ENCODE peak calls at places on chromosomes 7 and 10, in ten cellular contexts. One of them, this sample, is unnamed.
A peak's percentile ranks its signal among the peaks of the same experiment; 100 is the strongest.

GRCh38 chr7:50838675-50839377 is 56.1 kb upstream of the GRB10 start:
- DNase-seq in heart left ventricle: peak; percentile 67
- DNase-seq in adrenal gland: peak; percentile 52
- DNase-seq in transverse colon: no peak
- DNase-seq in upper lobe of left lung: no peak
- DNase-seq in IMR-90: peak; percentile 79
- DNase-seq in sigmoid colon: no peak
- DNase-seq in stomach: no peak
- DNase-seq in spleen: no peak
- DNase-seq in testis: no peak
- DNase-seq in this sample: no peak

GRCh38 chr7:255721-256361 is 34.1 kb upstream of the FOXL3 start:
- DNase-seq in heart left ventricle: no peak
- DNase-seq in adrenal gland: no peak
- DNase-seq in transverse colon: no peak
- DNase-seq in upper lobe of left lung: no peak
- DNase-seq in IMR-90: no peak
- DNase-seq in sigmoid colon: no peak
- DNase-seq in stomach: no peak
- DNase-seq in spleen: no peak
- DNase-seq in testis: no peak
- DNase-seq in this sample: no peak

GRCh38 chr7:29480456-29480855 is 83.2 kb upstream of the PRR15 start:
- DNase-seq in heart left ventricle: peak; percentile 33
- DNase-seq in adrenal gland: no peak
- DNase-seq in transverse colon: no peak
- DNase-seq in upper lobe of left lung: peak; percentile 56
- DNase-seq in IMR-90: no peak
- DNase-seq in sigmoid colon: peak; percentile 68
- DNase-seq in stomach: peak; percentile 72
- DNase-seq in spleen: no peak
- DNase-seq in testis: peak; percentile 76
- DNase-seq in this sample: no peak

GRCh38 chr10:90587081-90587491 is 270.8 kb downstream of the HTR7 start:
- DNase-seq in heart left ventricle: no peak
- DNase-seq in adrenal gland: peak; percentile 24
- DNase-seq in transverse colon: no peak
- DNase-seq in upper lobe of left lung: no peak
- DNase-seq in IMR-90: peak; percentile 68
- DNase-seq in sigmoid colon: no peak
- DNase-seq in stomach: no peak
- DNase-seq in spleen: no peak
- DNase-seq in testis: no peak
- DNase-seq in this sample: no peak

GRCh38 chr10:109931153-109931552 is 7.8 kb upstream of the XPNPEP1 start:
- DNase-seq in heart left ventricle: no peak
- DNase-seq in adrenal gland: no peak
- DNase-seq in transverse colon: no peak
- DNase-seq in upper lobe of left lung: no peak
- DNase-seq in IMR-90: no peak
- DNase-seq in sigmoid colon: no peak
- DNase-seq in stomach: no peak
- DNase-seq in spleen: no peak
- DNase-seq in testis: no peak
- DNase-seq in this sample: no peak

GRCh38 chr7:8386926-8387550 is 46.4 kb upstream of the NXPH1 start:
- DNase-seq in heart left ventricle: no peak
- DNase-seq in adrenal gland: no peak
- DNase-seq in transverse colon: no peak
- DNase-seq in upper lobe of left lung: no peak
- DNase-seq in IMR-90: no peak
- DNase-seq in sigmoid colon: no peak
- DNase-seq in stomach: no peak
- DNase-seq in spleen: no peak
- DNase-seq in testis: no peak
- DNase-seq in this sample: no peak

GRCh38 chr10:131041361-131041916 is 270.1 kb downstream of the TCERG1L start:
- DNase-seq in heart left ventricle: no peak
- DNase-seq in adrenal gland: no peak
- DNase-seq in transverse colon: no peak
- DNase-seq in upper lobe of left lung: no peak
- DNase-seq in IMR-90: no peak
- DNase-seq in sigmoid colon: no peak
- DNase-seq in stomach: no peak
- DNase-seq in spleen: peak; percentile 18
- DNase-seq in testis: no peak
- DNase-seq in this sample: peak; percentile 2

GRCh38 chr7:1883834-1884582 is 213.9 kb downstream of the ELFN1 start:
- DNase-seq in heart left ventricle: no peak
- DNase-seq in adrenal gland: no peak
- DNase-seq in transverse colon: no peak
- DNase-seq in upper lobe of left lung: no peak
- DNase-seq in IMR-90: no peak
- DNase-seq in sigmoid colon: no peak
- DNase-seq in stomach: no peak
- DNase-seq in spleen: no peak
- DNase-seq in testis: no peak
- DNase-seq in this sample: no peak

GRCh38 chr10:96491303-96491702 is 22.4 kb downstream of the TLL2 start:
- DNase-seq in heart left ventricle: no peak
- DNase-seq in adrenal gland: no peak
- DNase-seq in transverse colon: no peak
- DNase-seq in upper lobe of left lung: no peak
- DNase-seq in IMR-90: no peak
- DNase-seq in sigmoid colon: no peak
- DNase-seq in stomach: no peak
- DNase-seq in spleen: no peak
- DNase-seq in testis: no peak
- DNase-seq in this sample: no peak

GRCh38 chr7:26485421-26486019 is 193.9 kb downstream of the SNX10 start:
- DNase-seq in heart left ventricle: no peak
- DNase-seq in adrenal gland: no peak
- DNase-seq in transverse colon: no peak
- DNase-seq in upper lobe of left lung: no peak
- DNase-seq in IMR-90: no peak
- DNase-seq in sigmoid colon: no peak
- DNase-seq in stomach: no peak
- DNase-seq in spleen: no peak
- DNase-seq in testis: no peak
- DNase-seq in this sample: no peak

GRCh38 chr10:117619200-117619599 is 76.7 kb downstream of the EMX2 start:
- DNase-seq in heart left ventricle: no peak
- DNase-seq in adrenal gland: no peak
- DNase-seq in transverse colon: no peak
- DNase-seq in upper lobe of left lung: no peak
- DNase-seq in IMR-90: no peak
- DNase-seq in sigmoid colon: no peak
- DNase-seq in stomach: no peak
- DNase-seq in spleen: no peak
- DNase-seq in testis: no peak
- DNase-seq in this sample: no peak

GRCh38 chr10:117615649-117616048 is 73.1 kb downstream of the EMX2 start:
- DNase-seq in heart left ventricle: no peak
- DNase-seq in adrenal gland: no peak
- DNase-seq in transverse colon: no peak
- DNase-seq in upper lobe of left lung: no peak
- DNase-seq in IMR-90: no peak
- DNase-seq in sigmoid colon: no peak
- DNase-seq in stomach: no peak
- DNase-seq in spleen: no peak
- DNase-seq in testis: no peak
- DNase-seq in this sample: no peak

GRCh38 chr10:117617086-117617485 is 74.5 kb downstream of the EMX2 start:
- DNase-seq in heart left ventricle: no peak
- DNase-seq in adrenal gland: no peak
- DNase-seq in transverse colon: no peak
- DNase-seq in upper lobe of left lung: no peak
- DNase-seq in IMR-90: no peak
- DNase-seq in sigmoid colon: no peak
- DNase-seq in stomach: no peak
- DNase-seq in spleen: no peak
- DNase-seq in testis: no peak
- DNase-seq in this sample: no peak

GRCh38 chr10:117617664-117618063 is 75.1 kb downstream of the EMX2 start:
- DNase-seq in heart left ventricle: no peak
- DNase-seq in adrenal gland: no peak
- DNase-seq in transverse colon: no peak
- DNase-seq in upper lobe of left lung: no peak
- DNase-seq in IMR-90: no peak
- DNase-seq in sigmoid colon: no peak
- DNase-seq in stomach: no peak
- DNase-seq in spleen: no peak
- DNase-seq in testis: no peak
- DNase-seq in this sample: no peak

GRCh38 chr10:117616179-117616578 is 73.6 kb downstream of the EMX2 start:
- DNase-seq in heart left ventricle: no peak
- DNase-seq in adrenal gland: no peak
- DNase-seq in transverse colon: no peak
- DNase-seq in upper lobe of left lung: no peak
- DNase-seq in IMR-90: no peak
- DNase-seq in sigmoid colon: no peak
- DNase-seq in stomach: no peak
- DNase-seq in spleen: no peak
- DNase-seq in testis: no peak
- DNase-seq in this sample: no peak
- TF ChIP-seq POLR2A in heart left ventricle: no peak
- TF ChIP-seq POLR2A in adrenal gland: no peak
- TF ChIP-seq POLR2A in transverse colon: no peak
- TF ChIP-seq POLR2A in upper lobe of left lung: no peak
- TF ChIP-seq POLR2A in IMR-90: no peak
- TF ChIP-seq POLR2A in sigmoid colon: no peak
- TF ChIP-seq POLR2A in stomach: no peak
- TF ChIP-seq POLR2A in spleen: no peak
- TF ChIP-seq POLR2A in testis: no peak
- TF ChIP-seq POLR2A in this sample: no peak

DNA sequence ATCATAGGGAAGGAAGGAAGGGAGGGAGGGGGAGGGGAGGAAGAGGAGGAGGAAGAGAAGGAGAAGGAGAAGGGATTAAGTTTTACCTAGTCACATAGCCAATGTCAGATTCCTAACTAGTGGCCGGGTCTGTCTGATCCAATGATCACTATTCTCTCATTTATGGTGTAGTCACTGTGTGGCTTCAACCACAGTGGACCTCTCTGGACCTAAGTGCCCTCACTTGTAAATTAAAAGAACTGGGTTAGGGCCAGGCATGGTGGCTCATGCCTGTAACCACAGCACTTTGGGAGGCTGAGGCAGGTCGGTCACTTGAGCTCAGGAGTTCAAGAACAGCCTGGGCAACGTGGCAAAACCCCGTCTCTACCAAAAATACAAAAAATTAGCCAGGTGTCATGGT is 6.6 kb upstream of the SERPINE1 start:
- DNase-seq in heart left ventricle: no peak
- DNase-seq in adrenal gland: no peak
- DNase-seq in transverse colon: no peak
- DNase-seq in upper lobe of left lung: no peak
- DNase-seq in IMR-90: no peak
- DNase-seq in sigmoid colon: no peak
- DNase-seq in stomach: no peak
- DNase-seq in spleen: no peak
- DNase-seq in testis: no peak
- DNase-seq in this sample: no peak
- H3K27me3 ChIP-seq in heart left ventricle: no peaks in the 10 kb centered on the region
- H3K27me3 ChIP-seq in adrenal gland: no peaks in the 10 kb centered on the region
- H3K27me3 ChIP-seq in transverse colon: no peaks in the 10 kb centered on the region
- H3K27me3 ChIP-seq in upper lobe of left lung: no peaks in the 10 kb centered on the region
- H3K27me3 ChIP-seq in IMR-90: no peaks in the 10 kb centered on the region
- H3K27me3 ChIP-seq in sigmoid colon: no peaks in the 10 kb centered on the region
- H3K27me3 ChIP-seq in stomach: no peaks in the 10 kb centered on the region
- H3K27me3 ChIP-seq in spleen: no peaks in the 10 kb centered on the region
- H3K27me3 ChIP-seq in testis: no peaks in the 10 kb centered on the region
- H3K27me3 ChIP-seq in this sample: no peaks in the 10 kb centered on the region

DNA sequence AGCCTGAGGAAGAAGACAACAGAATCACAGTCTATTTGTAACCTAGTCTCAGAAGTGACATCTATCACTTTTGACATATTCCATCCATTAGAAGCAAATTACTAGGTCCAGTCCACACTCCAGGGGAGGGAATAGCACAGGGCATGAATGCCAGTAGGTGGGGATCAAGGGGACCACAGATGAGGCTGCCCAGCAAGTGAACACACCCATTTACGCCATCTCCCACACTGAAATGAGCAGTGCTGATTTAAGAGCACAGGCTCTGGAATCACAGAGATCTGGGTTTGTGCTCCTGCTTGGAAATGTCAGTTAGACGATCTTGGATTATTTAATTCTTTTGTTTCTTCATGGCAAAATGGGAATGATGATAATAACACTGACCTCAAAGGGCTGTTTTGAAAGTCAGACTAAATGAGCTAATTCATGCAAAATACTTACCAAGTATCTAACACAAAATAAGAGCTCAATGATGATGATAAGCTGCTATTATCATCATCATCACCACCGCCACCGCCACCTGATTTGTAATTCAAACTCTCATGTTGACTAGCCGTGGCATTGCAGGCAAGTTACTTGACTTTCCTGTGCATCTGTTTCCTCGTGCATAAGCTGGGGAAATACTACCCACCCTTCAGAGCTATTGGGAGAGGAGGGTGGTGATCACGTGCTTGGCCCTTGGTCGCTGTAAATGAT is 138.9 kb upstream of the KLF14 start:
- DNase-seq in heart left ventricle: no peak
- DNase-seq in adrenal gland: no peak
- DNase-seq in transverse colon: no peak
- DNase-seq in upper lobe of left lung: no peak
- DNase-seq in IMR-90: peak; percentile 43
- DNase-seq in sigmoid colon: no peak
- DNase-seq in stomach: no peak
- DNase-seq in spleen: no peak
- DNase-seq in testis: no peak
- DNase-seq in this sample: no peak
- TF ChIP-seq POLR2A in heart left ventricle: no peak
- TF ChIP-seq POLR2A in adrenal gland: no peak
- TF ChIP-seq POLR2A in transverse colon: no peak
- TF ChIP-seq POLR2A in upper lobe of left lung: no peak
- TF ChIP-seq POLR2A in IMR-90: peak; percentile 58
- TF ChIP-seq POLR2A in sigmoid colon: no peak
- TF ChIP-seq POLR2A in stomach: no peak
- TF ChIP-seq POLR2A in spleen: no peak
- TF ChIP-seq POLR2A in testis: no peak
- TF ChIP-seq POLR2A in this sample: no peak

DNA sequence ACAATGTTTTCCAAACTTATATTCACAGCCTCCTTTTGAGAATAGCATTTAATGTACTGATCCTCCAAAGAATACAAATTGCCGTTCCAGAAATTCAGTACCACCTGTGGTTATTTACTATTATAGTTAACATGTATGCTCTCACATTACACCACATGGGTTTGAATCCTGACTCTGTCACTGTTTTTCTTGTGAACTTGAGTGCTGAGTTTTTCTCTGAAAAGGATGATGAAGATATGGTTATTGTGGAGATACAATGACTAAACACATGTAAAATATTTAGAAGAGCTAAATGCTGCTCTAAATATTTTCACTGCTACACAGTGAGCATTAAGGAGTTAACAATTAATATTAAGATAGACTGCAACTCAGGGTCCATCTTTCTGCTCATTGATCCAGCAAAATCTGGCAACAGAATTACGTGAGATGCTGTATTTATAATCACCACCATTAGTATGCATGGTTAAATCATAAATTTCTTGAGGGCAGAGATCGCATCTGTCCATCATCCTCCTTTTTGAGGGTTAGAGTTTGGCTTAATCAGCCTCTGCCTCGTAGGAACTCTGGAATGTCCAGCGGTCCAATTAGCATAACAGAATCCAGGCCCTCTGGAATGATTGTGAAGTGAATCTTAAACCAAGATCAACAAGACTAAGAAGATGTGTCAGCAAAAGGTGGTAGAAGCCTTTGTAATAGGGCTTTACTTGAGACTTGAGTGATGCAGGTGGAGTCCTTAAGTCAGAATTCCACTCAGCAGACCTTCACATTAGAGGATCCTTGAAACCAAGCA is 152.8 kb downstream of the MACC1 start:
- DNase-seq in heart left ventricle: no peak
- DNase-seq in adrenal gland: no peak
- DNase-seq in transverse colon: no peak
- DNase-seq in upper lobe of left lung: no peak
- DNase-seq in IMR-90: peak; percentile 0
- DNase-seq in sigmoid colon: no peak
- DNase-seq in stomach: no peak
- DNase-seq in spleen: no peak
- DNase-seq in testis: no peak
- DNase-seq in this sample: no peak
- H3K27me3 ChIP-seq in heart left ventricle: no peaks in the 10 kb centered on the region
- H3K27me3 ChIP-seq in adrenal gland: no peaks in the 10 kb centered on the region
- H3K27me3 ChIP-seq in transverse colon: no peaks in the 10 kb centered on the region
- H3K27me3 ChIP-seq in upper lobe of left lung: no peaks in the 10 kb centered on the region
- H3K27me3 ChIP-seq in IMR-90: no peaks in the 10 kb centered on the region
- H3K27me3 ChIP-seq in sigmoid colon: no peaks in the 10 kb centered on the region
- H3K27me3 ChIP-seq in stomach: no peaks in the 10 kb centered on the region
- H3K27me3 ChIP-seq in spleen: no peaks in the 10 kb centered on the region
- H3K27me3 ChIP-seq in testis: no peaks in the 10 kb centered on the region
- H3K27me3 ChIP-seq in this sample: no peaks in the 10 kb centered on the region

This sample was measured in Peyer's patch.